ENCODE peak calls at places on chromosome 12, in seven cellular contexts. One of them, this sample, is unnamed.

GRCh38 chr12:79737875-79738718 is 47.3 kb upstream of the PAWR start:
- DNase-seq in AG08396: peak
- DNase-seq in NCI-H1694 treated with DMSO at 0.1 percent for 48 hours: peak
- DNase-seq in colonic mucosa: peak
- DNase-seq in HFFc6: peak
- DNase-seq in NCI-H510A: peak
- DNase-seq in anterior cingulate cortex: no peak
- DNase-seq in this sample: peak

GRCh38 chr12:92794814-92795213 is 92.0 kb downstream of the PLEKHG7 start:
- DNase-seq in AG08396: no peak
- DNase-seq in NCI-H1694 treated with DMSO at 0.1 percent for 48 hours: no peak
- DNase-seq in colonic mucosa: no peak
- DNase-seq in HFFc6: no peak
- DNase-seq in NCI-H510A: no peak
- DNase-seq in anterior cingulate cortex: no peak
- DNase-seq in this sample: no peak

GRCh38 chr12:13103391-13104033 is at the start of gene GSG1:
- DNase-seq in AG08396: no peak
- DNase-seq in NCI-H1694 treated with DMSO at 0.1 percent for 48 hours: no peak
- DNase-seq in colonic mucosa: no peak
- DNase-seq in HFFc6: peak
- DNase-seq in NCI-H510A: no peak
- DNase-seq in anterior cingulate cortex: no peak
- DNase-seq in this sample: no peak

GRCh38 chr12:132633398-132633797 is 14.8 kb downstream of the P2RX2 start:
- DNase-seq in AG08396: no peak
- DNase-seq in NCI-H1694 treated with DMSO at 0.1 percent for 48 hours: no peak
- DNase-seq in colonic mucosa: no peak
- DNase-seq in HFFc6: no peak
- DNase-seq in NCI-H510A: no peak
- DNase-seq in anterior cingulate cortex: no peak
- DNase-seq in this sample: no peak

GRCh38 chr12:4116251-4117111 is 157.1 kb upstream of the CCND2 start:
- DNase-seq in AG08396: peak
- DNase-seq in NCI-H1694 treated with DMSO at 0.1 percent for 48 hours: no peak
- DNase-seq in colonic mucosa: peak
- DNase-seq in HFFc6: peak
- DNase-seq in NCI-H510A: no peak
- DNase-seq in anterior cingulate cortex: no peak
- DNase-seq in this sample: no peak

GRCh38 chr12:107990325-107990724 is 138.8 kb upstream of the WSCD2 start:
- DNase-seq in AG08396: no peak
- DNase-seq in NCI-H1694 treated with DMSO at 0.1 percent for 48 hours: peak
- DNase-seq in colonic mucosa: peak
- DNase-seq in HFFc6: no peak
- DNase-seq in NCI-H510A: no peak
- DNase-seq in anterior cingulate cortex: no peak
- DNase-seq in this sample: no peak

GRCh38 chr12:7162691-7163114 is 26.8 kb upstream of the PEX5 start:
- DNase-seq in AG08396: no peak
- DNase-seq in NCI-H1694 treated with DMSO at 0.1 percent for 48 hours: no peak
- DNase-seq in colonic mucosa: peak
- DNase-seq in HFFc6: no peak
- DNase-seq in NCI-H510A: peak
- DNase-seq in anterior cingulate cortex: peak
- DNase-seq in this sample: peak

GRCh38 chr12:32455607-32456063 is 56.3 kb downstream of the FGD4 start:
- DNase-seq in AG08396: peak
- DNase-seq in NCI-H1694 treated with DMSO at 0.1 percent for 48 hours: peak
- DNase-seq in colonic mucosa: peak
- DNase-seq in HFFc6: peak
- DNase-seq in NCI-H510A: no peak
- DNase-seq in anterior cingulate cortex: no peak
- DNase-seq in this sample: peak

GRCh38 chr12:1760566-1761382 is 59.6 kb upstream of the LRTM2 start:
- DNase-seq in AG08396: no peak
- DNase-seq in NCI-H1694 treated with DMSO at 0.1 percent for 48 hours: no peak
- DNase-seq in colonic mucosa: no peak
- DNase-seq in HFFc6: peak
- DNase-seq in NCI-H510A: no peak
- DNase-seq in anterior cingulate cortex: no peak
- DNase-seq in this sample: no peak

GRCh38 chr12:47316609-47317049 is 236.9 kb upstream of the AMIGO2 start:
- DNase-seq in AG08396: no peak
- DNase-seq in NCI-H1694 treated with DMSO at 0.1 percent for 48 hours: no peak
- DNase-seq in colonic mucosa: no peak
- DNase-seq in HFFc6: no peak
- DNase-seq in NCI-H510A: no peak
- DNase-seq in anterior cingulate cortex: no peak
- DNase-seq in this sample: no peak

GRCh38 chr12:111248221-111248620 is 120.7 kb downstream of the PHETA1 start:
- DNase-seq in AG08396: no peak
- DNase-seq in NCI-H1694 treated with DMSO at 0.1 percent for 48 hours: peak
- DNase-seq in colonic mucosa: no peak
- DNase-seq in HFFc6: no peak
- DNase-seq in NCI-H510A: no peak
- DNase-seq in anterior cingulate cortex: no peak
- DNase-seq in this sample: no peak

GRCh38 chr12:39897315-39897714 is 208.6 kb downstream of the SLC2A13 start:
- DNase-seq in AG08396: no peak
- DNase-seq in NCI-H1694 treated with DMSO at 0.1 percent for 48 hours: no peak
- DNase-seq in colonic mucosa: no peak
- DNase-seq in HFFc6: no peak
- DNase-seq in NCI-H510A: no peak
- DNase-seq in anterior cingulate cortex: no peak
- DNase-seq in this sample: no peak

GRCh38 chr12:99259040-99259934 is 388.3 kb upstream of the GARIN6 start:
- DNase-seq in AG08396: no peak
- DNase-seq in NCI-H1694 treated with DMSO at 0.1 percent for 48 hours: no peak
- DNase-seq in colonic mucosa: no peak
- DNase-seq in HFFc6: no peak
- DNase-seq in NCI-H510A: no peak
- DNase-seq in anterior cingulate cortex: no peak
- DNase-seq in this sample: no peak

GRCh38 chr12:124767075-124767821 is 96.4 kb downstream of the SCARB1 start:
- DNase-seq in AG08396: peak
- DNase-seq in NCI-H1694 treated with DMSO at 0.1 percent for 48 hours: peak
- DNase-seq in colonic mucosa: peak
- DNase-seq in HFFc6: no peak
- DNase-seq in NCI-H510A: peak
- DNase-seq in anterior cingulate cortex: peak
- DNase-seq in this sample: peak

GRCh38 chr12:74446466-74446865 is 91.2 kb upstream of the ATXN7L3B start:
- DNase-seq in AG08396: no peak
- DNase-seq in NCI-H1694 treated with DMSO at 0.1 percent for 48 hours: no peak
- DNase-seq in colonic mucosa: no peak
- DNase-seq in HFFc6: no peak
- DNase-seq in NCI-H510A: no peak
- DNase-seq in anterior cingulate cortex: no peak
- DNase-seq in this sample: no peak

GRCh38 chr12:38123566-38124246 is 192.9 kb upstream of the ALG10B start:
- DNase-seq in AG08396: no peak
- DNase-seq in NCI-H1694 treated with DMSO at 0.1 percent for 48 hours: no peak
- DNase-seq in colonic mucosa: no peak
- DNase-seq in HFFc6: no peak
- DNase-seq in NCI-H510A: no peak
- DNase-seq in anterior cingulate cortex: no peak
- DNase-seq in this sample: no peak

GRCh38 chr12:79926951-79927350 is 7.9 kb downstream of the PPP1R12A start:
- DNase-seq in AG08396: no peak
- DNase-seq in NCI-H1694 treated with DMSO at 0.1 percent for 48 hours: no peak
- DNase-seq in colonic mucosa: no peak
- DNase-seq in HFFc6: no peak
- DNase-seq in NCI-H510A: no peak
- DNase-seq in anterior cingulate cortex: no peak
- DNase-seq in this sample: no peak

GRCh38 chr12:110337912-110338710 is 57.1 kb downstream of the ATP2A2 start:
- DNase-seq in AG08396: no peak
- DNase-seq in NCI-H1694 treated with DMSO at 0.1 percent for 48 hours: no peak
- DNase-seq in colonic mucosa: no peak
- DNase-seq in HFFc6: no peak
- DNase-seq in NCI-H510A: no peak
- DNase-seq in anterior cingulate cortex: no peak
- DNase-seq in this sample: no peak

GRCh38 chr12:41701943-41702601 is 442.6 kb downstream of the GXYLT1 start:
- DNase-seq in AG08396: no peak
- DNase-seq in NCI-H1694 treated with DMSO at 0.1 percent for 48 hours: no peak
- DNase-seq in colonic mucosa: no peak
- DNase-seq in HFFc6: no peak
- DNase-seq in NCI-H510A: no peak
- DNase-seq in anterior cingulate cortex: no peak
- DNase-seq in this sample: no peak

GRCh38 chr12:86264451-86265328 is 8.5 kb upstream of the MGAT4C start:
- DNase-seq in AG08396: no peak
- DNase-seq in NCI-H1694 treated with DMSO at 0.1 percent for 48 hours: no peak
- DNase-seq in colonic mucosa: peak
- DNase-seq in HFFc6: no peak
- DNase-seq in NCI-H510A: peak
- DNase-seq in anterior cingulate cortex: no peak
- DNase-seq in this sample: peak

GRCh38 chr12:57521475-57522018 is 1.1 kb upstream of the MBD6 start:
- DNase-seq in AG08396: no peak
- DNase-seq in NCI-H1694 treated with DMSO at 0.1 percent for 48 hours: peak
- DNase-seq in colonic mucosa: peak
- DNase-seq in HFFc6: no peak
- DNase-seq in NCI-H510A: peak
- DNase-seq in anterior cingulate cortex: peak
- DNase-seq in this sample: peak

GRCh38 chr12:96227365-96228106 is 33.4 kb downstream of the ELK3 start:
- DNase-seq in AG08396: no peak
- DNase-seq in NCI-H1694 treated with DMSO at 0.1 percent for 48 hours: no peak
- DNase-seq in colonic mucosa: no peak
- DNase-seq in HFFc6: no peak
- DNase-seq in NCI-H510A: no peak
- DNase-seq in anterior cingulate cortex: no peak
- DNase-seq in this sample: no peak

GRCh38 chr12:120167529-120168095 is 26.9 kb downstream of the GCN1 start:
- DNase-seq in AG08396: no peak
- DNase-seq in NCI-H1694 treated with DMSO at 0.1 percent for 48 hours: no peak
- DNase-seq in colonic mucosa: no peak
- DNase-seq in HFFc6: no peak
- DNase-seq in NCI-H510A: no peak
- DNase-seq in anterior cingulate cortex: no peak
- DNase-seq in this sample: no peak

GRCh38 chr12:130225347-130225746 is 63.1 kb downstream of the FZD10 start:
- DNase-seq in AG08396: no peak
- DNase-seq in NCI-H1694 treated with DMSO at 0.1 percent for 48 hours: no peak
- DNase-seq in colonic mucosa: no peak
- DNase-seq in HFFc6: no peak
- DNase-seq in NCI-H510A: no peak
- DNase-seq in anterior cingulate cortex: no peak
- DNase-seq in this sample: no peak

GRCh38 chr12:11689591-11690158 is 40.2 kb downstream of the ETV6 start:
- DNase-seq in AG08396: no peak
- DNase-seq in NCI-H1694 treated with DMSO at 0.1 percent for 48 hours: no peak
- DNase-seq in colonic mucosa: no peak
- DNase-seq in HFFc6: no peak
- DNase-seq in NCI-H510A: no peak
- DNase-seq in anterior cingulate cortex: no peak
- DNase-seq in this sample: no peak

GRCh38 chr12:89662623-89663022 is 46.0 kb downstream of the ATP2B1 start:
- DNase-seq in AG08396: no peak
- DNase-seq in NCI-H1694 treated with DMSO at 0.1 percent for 48 hours: no peak
- DNase-seq in colonic mucosa: no peak
- DNase-seq in HFFc6: no peak
- DNase-seq in NCI-H510A: no peak
- DNase-seq in anterior cingulate cortex: no peak
- DNase-seq in this sample: no peak

GRCh38 chr12:96516472-96517417 is 27.4 kb downstream of the CFAP54 start:
- DNase-seq in AG08396: peak
- DNase-seq in NCI-H1694 treated with DMSO at 0.1 percent for 48 hours: peak
- DNase-seq in colonic mucosa: peak
- DNase-seq in HFFc6: peak
- DNase-seq in NCI-H510A: no peak
- DNase-seq in anterior cingulate cortex: peak
- DNase-seq in this sample: peak

GRCh38 chr12:76685246-76685678 is 78.7 kb upstream of the ZDHHC17 start:
- DNase-seq in AG08396: peak
- DNase-seq in NCI-H1694 treated with DMSO at 0.1 percent for 48 hours: no peak
- DNase-seq in colonic mucosa: peak
- DNase-seq in HFFc6: peak
- DNase-seq in NCI-H510A: peak
- DNase-seq in anterior cingulate cortex: peak
- DNase-seq in this sample: peak

GRCh38 chr12:105480162-105480561 is 149.7 kb downstream of the C12orf75 start:
- DNase-seq in AG08396: no peak
- DNase-seq in NCI-H1694 treated with DMSO at 0.1 percent for 48 hours: no peak
- DNase-seq in colonic mucosa: no peak
- DNase-seq in HFFc6: peak
- DNase-seq in NCI-H510A: no peak
- DNase-seq in anterior cingulate cortex: no peak
- DNase-seq in this sample: no peak

This sample was measured in DMS153.